ENCODE peak calls at places on chromosome 9, in five cellular contexts. One of them, this sample, is unnamed.

GRCh38 chr9:14221558-14221957 is 92.4 kb downstream of the NFIB start:
- DNase-seq in mammary epithelial cell: peak; percentile 70
- DNase-seq in body of pancreas: no peak
- DNase-seq in heart right ventricle: no peak
- DNase-seq in lower lobe of right lung: no peak
- DNase-seq in this sample: no peak

GRCh38 chr9:297104-297794 is 82.6 kb downstream of the DOCK8 start:
- DNase-seq in mammary epithelial cell: peak; percentile 80
- DNase-seq in body of pancreas: peak; percentile 31
- DNase-seq in heart right ventricle: peak; percentile 7
- DNase-seq in lower lobe of right lung: peak; percentile 80
- DNase-seq in this sample: peak; percentile 73

GRCh38 chr9:124830593-124830992 is 22.7 kb upstream of the WDR38 start:
- DNase-seq in mammary epithelial cell: no peak
- DNase-seq in body of pancreas: no peak
- DNase-seq in heart right ventricle: no peak
- DNase-seq in lower lobe of right lung: no peak
- DNase-seq in this sample: no peak

GRCh38 chr9:438961-439768 is 224.5 kb downstream of the DOCK8 start:
- DNase-seq in mammary epithelial cell: peak; percentile 73
- DNase-seq in body of pancreas: no peak
- DNase-seq in heart right ventricle: no peak
- DNase-seq in lower lobe of right lung: no peak
- DNase-seq in this sample: no peak

GRCh38 chr9:92141144-92142129 is 26.2 kb upstream of the SPTLC1 start:
- DNase-seq in mammary epithelial cell: peak; percentile 43
- DNase-seq in body of pancreas: peak; percentile 54
- DNase-seq in heart right ventricle: no peak
- DNase-seq in lower lobe of right lung: no peak
- DNase-seq in this sample: peak; percentile 78

GRCh38 chr9:33080534-33080933 is 4.1 kb upstream of the SMU1 start:
- DNase-seq in mammary epithelial cell: peak; percentile 90
- DNase-seq in body of pancreas: no peak
- DNase-seq in heart right ventricle: no peak
- DNase-seq in lower lobe of right lung: no peak
- DNase-seq in this sample: no peak

GRCh38 chr9:93072383-93072795 is 13.9 kb downstream of the SUSD3 start:
- DNase-seq in mammary epithelial cell: no peak
- DNase-seq in body of pancreas: no peak
- DNase-seq in heart right ventricle: no peak
- DNase-seq in lower lobe of right lung: no peak
- DNase-seq in this sample: no peak

GRCh38 chr9:126436545-126437269 is 110.1 kb downstream of the MVB12B start:
- DNase-seq in mammary epithelial cell: peak; percentile 31
- DNase-seq in body of pancreas: no peak
- DNase-seq in heart right ventricle: no peak
- DNase-seq in lower lobe of right lung: no peak
- DNase-seq in this sample: no peak

GRCh38 chr9:130174920-130175321 is 2.7 kb downstream of the NCS1 start:
- DNase-seq in mammary epithelial cell: no peak
- DNase-seq in body of pancreas: no peak
- DNase-seq in heart right ventricle: no peak
- DNase-seq in lower lobe of right lung: no peak
- DNase-seq in this sample: no peak

GRCh38 chr9:133367221-133367620 is 8.6 kb downstream of the SURF4 start:
- DNase-seq in mammary epithelial cell: no peak
- DNase-seq in body of pancreas: no peak
- DNase-seq in heart right ventricle: no peak
- DNase-seq in lower lobe of right lung: peak; percentile 40
- DNase-seq in this sample: peak; percentile 60

GRCh38 chr9:23635276-23635675 is 190.8 kb downstream of the ELAVL2 start:
- DNase-seq in mammary epithelial cell: no peak
- DNase-seq in body of pancreas: no peak
- DNase-seq in heart right ventricle: no peak
- DNase-seq in lower lobe of right lung: no peak
- DNase-seq in this sample: no peak

GRCh38 chr9:127494304-127494702 is 43.0 kb downstream of the LRSAM1 start:
- DNase-seq in mammary epithelial cell: no peak
- DNase-seq in body of pancreas: peak; percentile 54
- DNase-seq in heart right ventricle: no peak
- DNase-seq in lower lobe of right lung: no peak
- DNase-seq in this sample: no peak
- H3K27ac ChIP-seq in mammary epithelial cell: no peak overlapping the region
- H3K27ac ChIP-seq in body of pancreas: peak overlapping the region; percentile 59
- H3K27ac ChIP-seq in heart right ventricle: peak overlapping the region; percentile 70
- H3K27ac ChIP-seq in lower lobe of right lung: no peak overlapping the region
- H3K27ac ChIP-seq in this sample: no peak overlapping the region

GRCh38 chr9:136049451-136050265 is 45.4 kb downstream of the NACC2 start:
- DNase-seq in mammary epithelial cell: no peak
- DNase-seq in body of pancreas: no peak
- DNase-seq in heart right ventricle: no peak
- DNase-seq in lower lobe of right lung: no peak
- DNase-seq in this sample: peak; percentile 76
- H3K4me3 ChIP-seq in mammary epithelial cell: no peak overlapping the region
- H3K4me3 ChIP-seq in body of pancreas: no peak overlapping the region
- H3K4me3 ChIP-seq in heart right ventricle: no peak overlapping the region
- H3K4me3 ChIP-seq in lower lobe of right lung: no peak overlapping the region
- H3K4me3 ChIP-seq in this sample: no peak overlapping the region

DNA sequence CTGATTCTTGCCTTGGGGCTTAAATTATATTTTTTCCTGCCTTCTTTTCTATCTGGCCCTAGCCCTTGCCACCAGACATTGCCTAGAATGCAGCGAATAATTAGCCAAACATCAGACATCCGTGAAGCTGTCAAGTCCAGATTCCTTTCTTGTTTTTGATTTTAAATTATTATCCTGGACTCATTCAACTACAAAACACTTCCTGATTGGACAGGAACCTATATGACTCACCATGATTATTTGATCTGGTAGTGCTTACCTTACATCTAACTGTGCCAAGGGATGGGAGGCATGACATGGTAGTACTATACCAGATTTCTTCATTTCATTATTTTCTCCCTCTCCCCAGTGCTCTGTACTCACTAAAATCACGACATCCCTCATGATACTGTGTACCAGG is 829.6 kb downstream of the TLR4 start:
- DNase-seq in mammary epithelial cell: no peak
- DNase-seq in body of pancreas: no peak
- DNase-seq in heart right ventricle: no peak
- DNase-seq in lower lobe of right lung: no peak
- DNase-seq in this sample: no peak
- H3K27ac ChIP-seq in mammary epithelial cell: no peak overlapping the region
- H3K27ac ChIP-seq in body of pancreas: no peak overlapping the region
- H3K27ac ChIP-seq in heart right ventricle: no peak overlapping the region
- H3K27ac ChIP-seq in lower lobe of right lung: no peak overlapping the region
- H3K27ac ChIP-seq in this sample: no peak overlapping the region

GRCh38 chr9:109101810-109102209 is 17.9 kb downstream of the TMEM245 start:
- DNase-seq in mammary epithelial cell: peak; percentile 91
- DNase-seq in body of pancreas: peak; percentile 51
- DNase-seq in heart right ventricle: no peak
- DNase-seq in lower lobe of right lung: no peak
- DNase-seq in this sample: no peak
- H3K4me3 ChIP-seq in mammary epithelial cell: peak overlapping the region; percentile 25
- H3K4me3 ChIP-seq in body of pancreas: no peak overlapping the region
- H3K4me3 ChIP-seq in heart right ventricle: no peak overlapping the region
- H3K4me3 ChIP-seq in lower lobe of right lung: no peak overlapping the region
- H3K4me3 ChIP-seq in this sample: no peak overlapping the region

GRCh38 chr9:89010526-89011089 is 19.3 kb downstream of the S1PR3 start:
- DNase-seq in mammary epithelial cell: no peak
- DNase-seq in body of pancreas: no peak
- DNase-seq in heart right ventricle: no peak
- DNase-seq in lower lobe of right lung: no peak
- DNase-seq in this sample: peak; percentile 39

GRCh38 chr9:89008346-89009048 is 17.2 kb downstream of the S1PR3 start:
- DNase-seq in mammary epithelial cell: no peak
- DNase-seq in body of pancreas: no peak
- DNase-seq in heart right ventricle: no peak
- DNase-seq in lower lobe of right lung: no peak
- DNase-seq in this sample: no peak

GRCh38 chr9:89007568-89007967 is 16.3 kb downstream of the S1PR3 start:
- DNase-seq in mammary epithelial cell: no peak
- DNase-seq in body of pancreas: no peak
- DNase-seq in heart right ventricle: no peak
- DNase-seq in lower lobe of right lung: no peak
- DNase-seq in this sample: no peak

GRCh38 chr9:89010056-89010455 is 18.8 kb downstream of the S1PR3 start:
- DNase-seq in mammary epithelial cell: no peak
- DNase-seq in body of pancreas: no peak
- DNase-seq in heart right ventricle: no peak
- DNase-seq in lower lobe of right lung: no peak
- DNase-seq in this sample: no peak

GRCh38 chr9:89009049-89009840 is 18.0 kb downstream of the S1PR3 start:
- DNase-seq in mammary epithelial cell: no peak
- DNase-seq in body of pancreas: no peak
- DNase-seq in heart right ventricle: no peak
- DNase-seq in lower lobe of right lung: no peak
- DNase-seq in this sample: no peak
- H3K27ac ChIP-seq in mammary epithelial cell: no peak overlapping the region
- H3K27ac ChIP-seq in body of pancreas: no peak overlapping the region
- H3K27ac ChIP-seq in heart right ventricle: no peak overlapping the region
- H3K27ac ChIP-seq in lower lobe of right lung: no peak overlapping the region
- H3K27ac ChIP-seq in this sample: no peak overlapping the region

GRCh38 chr9:105887679-105888078 is 193.3 kb downstream of the TMEM38B start:
- DNase-seq in mammary epithelial cell: no peak
- DNase-seq in body of pancreas: no peak
- DNase-seq in heart right ventricle: no peak
- DNase-seq in lower lobe of right lung: no peak
- DNase-seq in this sample: no peak
- H3K4me3 ChIP-seq in mammary epithelial cell: no peak overlapping the region
- H3K4me3 ChIP-seq in body of pancreas: no peak overlapping the region
- H3K4me3 ChIP-seq in heart right ventricle: no peak overlapping the region
- H3K4me3 ChIP-seq in lower lobe of right lung: no peak overlapping the region
- H3K4me3 ChIP-seq in this sample: no peak overlapping the region

GRCh38 chr9:128245293-128246151 is 30.3 kb downstream of the GOLGA2 start:
- DNase-seq in mammary epithelial cell: no peak
- DNase-seq in body of pancreas: no peak
- DNase-seq in heart right ventricle: peak; percentile 64
- DNase-seq in lower lobe of right lung: no peak
- DNase-seq in this sample: peak; percentile 55
- H3K27ac ChIP-seq in mammary epithelial cell: no peak overlapping the region
- H3K27ac ChIP-seq in body of pancreas: no peak overlapping the region
- H3K27ac ChIP-seq in heart right ventricle: peak overlapping the region; percentile 56
- H3K27ac ChIP-seq in lower lobe of right lung: peak overlapping the region; percentile 48
- H3K27ac ChIP-seq in this sample: no peak overlapping the region